ENCODE peak calls at places on chromosomes 5 and 9, in ten cellular contexts. One of them, this sample, is unnamed.
A peak's percentile ranks its signal among the peaks of the same experiment; 100 is the strongest.

GRCh38 chr5:173919443-173919842 is 31.3 kb downstream of the CPEB4 start:
- DNase-seq in EH: peak; percentile 31
- DNase-seq in ELF-1: no peak
- DNase-seq in GDM1: no peak
- DNase-seq in HS-5: no peak
- DNase-seq in endothelial cell: no peak
- DNase-seq in stimulated activated CD8-positive, alpha-beta memory T cell treated with anti-CD3 and anti-CD28 coated beads, Interleukin-7, amount 100 ng/mL, for 1 hour: no peak
- DNase-seq in hepatic stellate cell: no peak
- DNase-seq in caudate nucleus: no peak
- DNase-seq in PC-9: peak; percentile 88
- DNase-seq in this sample: no peak

GRCh38 chr5:42989198-42989597 is 50.9 kb downstream of the ANXA2R start:
- DNase-seq in HS-5: no peak
- DNase-seq in GDM1: no peak
- DNase-seq in ELF-1: no peak
- DNase-seq in stimulated activated CD8-positive, alpha-beta memory T cell treated with anti-CD3 and anti-CD28 coated beads, Interleukin-7, amount 100 ng/mL, for 1 hour: no peak
- DNase-seq in caudate nucleus: no peak
- DNase-seq in EH: no peak
- DNase-seq in endothelial cell: no peak
- DNase-seq in PC-9: no peak
- DNase-seq in hepatic stellate cell: no peak
- DNase-seq in this sample: no peak

GRCh38 chr9:93261281-93261680 is 77.3 kb downstream of the WNK2 start:
- DNase-seq in endothelial cell: no peak
- DNase-seq in PC-9: no peak
- DNase-seq in GDM1: no peak
- DNase-seq in hepatic stellate cell: no peak
- DNase-seq in EH: no peak
- DNase-seq in stimulated activated CD8-positive, alpha-beta memory T cell treated with anti-CD3 and anti-CD28 coated beads, Interleukin-7, amount 100 ng/mL, for 1 hour: no peak
- DNase-seq in caudate nucleus: no peak
- DNase-seq in ELF-1: peak; percentile 41
- DNase-seq in HS-5: no peak
- DNase-seq in this sample: no peak

GRCh38 chr5:21661129-21661528 is 1192.0 kb downstream of the CDH12 start:
- DNase-seq in ELF-1: no peak
- DNase-seq in caudate nucleus: no peak
- DNase-seq in hepatic stellate cell: no peak
- DNase-seq in GDM1: no peak
- DNase-seq in PC-9: no peak
- DNase-seq in EH: no peak
- DNase-seq in endothelial cell: no peak
- DNase-seq in stimulated activated CD8-positive, alpha-beta memory T cell treated with anti-CD3 and anti-CD28 coated beads, Interleukin-7, amount 100 ng/mL, for 1 hour: no peak
- DNase-seq in HS-5: no peak
- DNase-seq in this sample: no peak

GRCh38 chr9:86324901-86325300 is 29.3 kb downstream of the TUT7 start:
- DNase-seq in ELF-1: no peak
- DNase-seq in PC-9: no peak
- DNase-seq in HS-5: no peak
- DNase-seq in caudate nucleus: no peak
- DNase-seq in GDM1: no peak
- DNase-seq in stimulated activated CD8-positive, alpha-beta memory T cell treated with anti-CD3 and anti-CD28 coated beads, Interleukin-7, amount 100 ng/mL, for 1 hour: no peak
- DNase-seq in EH: no peak
- DNase-seq in endothelial cell: no peak
- DNase-seq in hepatic stellate cell: no peak
- DNase-seq in this sample: no peak

GRCh38 chr9:132875159-132875558 is 2.9 kb downstream of the AK8 start:
- DNase-seq in EH: no peak
- DNase-seq in endothelial cell: no peak
- DNase-seq in caudate nucleus: no peak
- DNase-seq in PC-9: no peak
- DNase-seq in stimulated activated CD8-positive, alpha-beta memory T cell treated with anti-CD3 and anti-CD28 coated beads, Interleukin-7, amount 100 ng/mL, for 1 hour: no peak
- DNase-seq in HS-5: no peak
- DNase-seq in ELF-1: no peak
- DNase-seq in GDM1: no peak
- DNase-seq in hepatic stellate cell: no peak
- DNase-seq in this sample: no peak

GRCh38 chr9:93419023-93419422 is 32.5 kb upstream of the FAM120A start:
- DNase-seq in endothelial cell: no peak
- DNase-seq in EH: no peak
- DNase-seq in caudate nucleus: no peak
- DNase-seq in ELF-1: no peak
- DNase-seq in PC-9: no peak
- DNase-seq in GDM1: no peak
- DNase-seq in HS-5: no peak
- DNase-seq in hepatic stellate cell: no peak
- DNase-seq in stimulated activated CD8-positive, alpha-beta memory T cell treated with anti-CD3 and anti-CD28 coated beads, Interleukin-7, amount 100 ng/mL, for 1 hour: no peak
- DNase-seq in this sample: no peak

GRCh38 chr5:174623438-174624019 is 100.9 kb upstream of the MSX2 start:
- DNase-seq in GDM1: no peak
- DNase-seq in hepatic stellate cell: no peak
- DNase-seq in HS-5: no peak
- DNase-seq in ELF-1: no peak
- DNase-seq in PC-9: no peak
- DNase-seq in endothelial cell: no peak
- DNase-seq in caudate nucleus: no peak
- DNase-seq in stimulated activated CD8-positive, alpha-beta memory T cell treated with anti-CD3 and anti-CD28 coated beads, Interleukin-7, amount 100 ng/mL, for 1 hour: no peak
- DNase-seq in EH: no peak
- DNase-seq in this sample: no peak

GRCh38 chr5:23269981-23270380 is 237.4 kb upstream of the PRDM9 start:
- DNase-seq in PC-9: no peak
- DNase-seq in EH: no peak
- DNase-seq in ELF-1: no peak
- DNase-seq in caudate nucleus: no peak
- DNase-seq in stimulated activated CD8-positive, alpha-beta memory T cell treated with anti-CD3 and anti-CD28 coated beads, Interleukin-7, amount 100 ng/mL, for 1 hour: no peak
- DNase-seq in endothelial cell: no peak
- DNase-seq in HS-5: peak; percentile 30
- DNase-seq in hepatic stellate cell: no peak
- DNase-seq in GDM1: no peak
- DNase-seq in this sample: no peak

GRCh38 chr9:28774433-28775029 is 1201.2 kb upstream of the C9orf72 start:
- DNase-seq in stimulated activated CD8-positive, alpha-beta memory T cell treated with anti-CD3 and anti-CD28 coated beads, Interleukin-7, amount 100 ng/mL, for 1 hour: no peak
- DNase-seq in endothelial cell: no peak
- DNase-seq in GDM1: no peak
- DNase-seq in PC-9: no peak
- DNase-seq in caudate nucleus: no peak
- DNase-seq in hepatic stellate cell: peak; percentile 2
- DNase-seq in HS-5: peak; percentile 26
- DNase-seq in ELF-1: no peak
- DNase-seq in EH: no peak
- DNase-seq in this sample: no peak

GRCh38 chr5:88666761-88667186 is 216.2 kb downstream of the MEF2C start:
- DNase-seq in stimulated activated CD8-positive, alpha-beta memory T cell treated with anti-CD3 and anti-CD28 coated beads, Interleukin-7, amount 100 ng/mL, for 1 hour: no peak
- DNase-seq in ELF-1: peak; percentile 63
- DNase-seq in GDM1: no peak
- DNase-seq in EH: peak; percentile 23
- DNase-seq in hepatic stellate cell: no peak
- DNase-seq in HS-5: no peak
- DNase-seq in endothelial cell: no peak
- DNase-seq in PC-9: no peak
- DNase-seq in caudate nucleus: no peak
- DNase-seq in this sample: no peak

GRCh38 chr5:114561415-114561814 is 199.5 kb downstream of the KCNN2 start:
- DNase-seq in endothelial cell: no peak
- DNase-seq in EH: no peak
- DNase-seq in HS-5: no peak
- DNase-seq in stimulated activated CD8-positive, alpha-beta memory T cell treated with anti-CD3 and anti-CD28 coated beads, Interleukin-7, amount 100 ng/mL, for 1 hour: no peak
- DNase-seq in hepatic stellate cell: no peak
- DNase-seq in PC-9: no peak
- DNase-seq in GDM1: no peak
- DNase-seq in ELF-1: no peak
- DNase-seq in caudate nucleus: no peak
- DNase-seq in this sample: no peak

GRCh38 chr5:104706570-104706969 is 1144.0 kb upstream of the NUDT12 start:
- DNase-seq in endothelial cell: no peak
- DNase-seq in GDM1: no peak
- DNase-seq in caudate nucleus: no peak
- DNase-seq in PC-9: no peak
- DNase-seq in EH: no peak
- DNase-seq in HS-5: no peak
- DNase-seq in stimulated activated CD8-positive, alpha-beta memory T cell treated with anti-CD3 and anti-CD28 coated beads, Interleukin-7, amount 100 ng/mL, for 1 hour: no peak
- DNase-seq in hepatic stellate cell: no peak
- DNase-seq in ELF-1: no peak
- DNase-seq in this sample: no peak

GRCh38 chr9:91761362-91761761 is 188.7 kb downstream of the ROR2 start:
- DNase-seq in PC-9: no peak
- DNase-seq in GDM1: no peak
- DNase-seq in caudate nucleus: no peak
- DNase-seq in endothelial cell: no peak
- DNase-seq in EH: no peak
- DNase-seq in hepatic stellate cell: no peak
- DNase-seq in stimulated activated CD8-positive, alpha-beta memory T cell treated with anti-CD3 and anti-CD28 coated beads, Interleukin-7, amount 100 ng/mL, for 1 hour: no peak
- DNase-seq in ELF-1: no peak
- DNase-seq in HS-5: no peak
- DNase-seq in this sample: no peak

GRCh38 chr9:131423171-131423581 is 29.3 kb downstream of the PRRC2B start:
- DNase-seq in stimulated activated CD8-positive, alpha-beta memory T cell treated with anti-CD3 and anti-CD28 coated beads, Interleukin-7, amount 100 ng/mL, for 1 hour: no peak
- DNase-seq in PC-9: peak; percentile 53
- DNase-seq in GDM1: no peak
- DNase-seq in EH: peak; percentile 84
- DNase-seq in ELF-1: peak; percentile 84
- DNase-seq in hepatic stellate cell: peak; percentile 88
- DNase-seq in HS-5: peak; percentile 50
- DNase-seq in endothelial cell: peak; percentile 48
- DNase-seq in caudate nucleus: no peak
- DNase-seq in this sample: no peak

GRCh38 chr5:149860801-149861322 is 83.7 kb downstream of the PDE6A start:
- DNase-seq in ELF-1: peak; percentile 48
- DNase-seq in PC-9: no peak
- DNase-seq in EH: no peak
- DNase-seq in GDM1: no peak
- DNase-seq in endothelial cell: no peak
- DNase-seq in HS-5: no peak
- DNase-seq in hepatic stellate cell: no peak
- DNase-seq in stimulated activated CD8-positive, alpha-beta memory T cell treated with anti-CD3 and anti-CD28 coated beads, Interleukin-7, amount 100 ng/mL, for 1 hour: no peak
- DNase-seq in caudate nucleus: no peak
- DNase-seq in this sample: no peak

GRCh38 chr5:180495292-180495691 is 1.1 kb downstream of the CNOT6 start:
- DNase-seq in stimulated activated CD8-positive, alpha-beta memory T cell treated with anti-CD3 and anti-CD28 coated beads, Interleukin-7, amount 100 ng/mL, for 1 hour: no peak
- DNase-seq in EH: no peak
- DNase-seq in HS-5: no peak
- DNase-seq in GDM1: no peak
- DNase-seq in PC-9: no peak
- DNase-seq in ELF-1: no peak
- DNase-seq in hepatic stellate cell: peak; percentile 14
- DNase-seq in endothelial cell: no peak
- DNase-seq in caudate nucleus: no peak
- DNase-seq in this sample: no peak

GRCh38 chr9:33106827-33107621 is 30.6 kb upstream of the SMU1 start:
- DNase-seq in EH: peak; percentile 97
- DNase-seq in endothelial cell: no peak
- DNase-seq in ELF-1: peak; percentile 77
- DNase-seq in GDM1: no peak
- DNase-seq in PC-9: peak; percentile 81
- DNase-seq in hepatic stellate cell: peak; percentile 35
- DNase-seq in HS-5: no peak
- DNase-seq in stimulated activated CD8-positive, alpha-beta memory T cell treated with anti-CD3 and anti-CD28 coated beads, Interleukin-7, amount 100 ng/mL, for 1 hour: no peak
- DNase-seq in caudate nucleus: no peak
- DNase-seq in this sample: no peak

GRCh38 chr9:567746-568305 is 273.7 kb upstream of the DMRT1 start:
- DNase-seq in EH: no peak
- DNase-seq in stimulated activated CD8-positive, alpha-beta memory T cell treated with anti-CD3 and anti-CD28 coated beads, Interleukin-7, amount 100 ng/mL, for 1 hour: no peak
- DNase-seq in PC-9: no peak
- DNase-seq in hepatic stellate cell: no peak
- DNase-seq in endothelial cell: no peak
- DNase-seq in GDM1: no peak
- DNase-seq in HS-5: no peak
- DNase-seq in caudate nucleus: no peak
- DNase-seq in ELF-1: no peak
- DNase-seq in this sample: no peak

GRCh38 chr5:72510610-72511121 is 3.5 kb upstream of the ZNF366 start:
- DNase-seq in ELF-1: no peak
- DNase-seq in EH: peak; percentile 94
- DNase-seq in caudate nucleus: no peak
- DNase-seq in endothelial cell: no peak
- DNase-seq in PC-9: no peak
- DNase-seq in stimulated activated CD8-positive, alpha-beta memory T cell treated with anti-CD3 and anti-CD28 coated beads, Interleukin-7, amount 100 ng/mL, for 1 hour: no peak
- DNase-seq in GDM1: no peak
- DNase-seq in HS-5: peak; percentile 38
- DNase-seq in hepatic stellate cell: peak; percentile 18
- DNase-seq in this sample: no peak

GRCh38 chr9:110135858-110136257 is 72.1 kb downstream of the C9orf152 start:
- DNase-seq in endothelial cell: no peak
- DNase-seq in HS-5: no peak
- DNase-seq in GDM1: no peak
- DNase-seq in ELF-1: no peak
- DNase-seq in PC-9: no peak
- DNase-seq in hepatic stellate cell: no peak
- DNase-seq in stimulated activated CD8-positive, alpha-beta memory T cell treated with anti-CD3 and anti-CD28 coated beads, Interleukin-7, amount 100 ng/mL, for 1 hour: no peak
- DNase-seq in caudate nucleus: no peak
- DNase-seq in EH: peak; percentile 41
- DNase-seq in this sample: no peak

GRCh38 chr5:136802382-136802781 is 437.0 kb upstream of the TRPC7 start:
- DNase-seq in caudate nucleus: no peak
- DNase-seq in PC-9: no peak
- DNase-seq in GDM1: no peak
- DNase-seq in HS-5: no peak
- DNase-seq in endothelial cell: peak; percentile 14
- DNase-seq in ELF-1: no peak
- DNase-seq in stimulated activated CD8-positive, alpha-beta memory T cell treated with anti-CD3 and anti-CD28 coated beads, Interleukin-7, amount 100 ng/mL, for 1 hour: no peak
- DNase-seq in hepatic stellate cell: no peak
- DNase-seq in EH: peak; percentile 54
- DNase-seq in this sample: no peak

GRCh38 chr5:14326035-14326909 is 183.1 kb downstream of the TRIO start:
- DNase-seq in endothelial cell: peak; percentile 10
- DNase-seq in GDM1: no peak
- DNase-seq in EH: no peak
- DNase-seq in caudate nucleus: no peak
- DNase-seq in stimulated activated CD8-positive, alpha-beta memory T cell treated with anti-CD3 and anti-CD28 coated beads, Interleukin-7, amount 100 ng/mL, for 1 hour: no peak
- DNase-seq in PC-9: no peak
- DNase-seq in ELF-1: peak; percentile 41
- DNase-seq in HS-5: no peak
- DNase-seq in hepatic stellate cell: no peak
- DNase-seq in this sample: no peak

GRCh38 chr9:116495725-116496124 is 191.4 kb upstream of the TRIM32 start:
- DNase-seq in ELF-1: no peak
- DNase-seq in stimulated activated CD8-positive, alpha-beta memory T cell treated with anti-CD3 and anti-CD28 coated beads, Interleukin-7, amount 100 ng/mL, for 1 hour: no peak
- DNase-seq in PC-9: no peak
- DNase-seq in GDM1: no peak
- DNase-seq in endothelial cell: no peak
- DNase-seq in caudate nucleus: no peak
- DNase-seq in hepatic stellate cell: no peak
- DNase-seq in EH: no peak
- DNase-seq in HS-5: no peak
- DNase-seq in this sample: no peak

GRCh38 chr9:18396102-18396728 is 77.7 kb upstream of the ADAMTSL1 start:
- DNase-seq in caudate nucleus: no peak
- DNase-seq in EH: peak; percentile 46
- DNase-seq in ELF-1: no peak
- DNase-seq in HS-5: no peak
- DNase-seq in stimulated activated CD8-positive, alpha-beta memory T cell treated with anti-CD3 and anti-CD28 coated beads, Interleukin-7, amount 100 ng/mL, for 1 hour: no peak
- DNase-seq in PC-9: no peak
- DNase-seq in GDM1: no peak
- DNase-seq in hepatic stellate cell: no peak
- DNase-seq in endothelial cell: no peak
- DNase-seq in this sample: no peak

GRCh38 chr5:84088996-84089395 is 295.7 kb downstream of the EDIL3 start:
- DNase-seq in endothelial cell: no peak
- DNase-seq in ELF-1: no peak
- DNase-seq in EH: peak; percentile 10
- DNase-seq in HS-5: no peak
- DNase-seq in hepatic stellate cell: peak; percentile 3
- DNase-seq in stimulated activated CD8-positive, alpha-beta memory T cell treated with anti-CD3 and anti-CD28 coated beads, Interleukin-7, amount 100 ng/mL, for 1 hour: no peak
- DNase-seq in caudate nucleus: no peak
- DNase-seq in GDM1: peak; percentile 50
- DNase-seq in PC-9: no peak
- DNase-seq in this sample: no peak

GRCh38 chr9:138060365-138060764 is 182.8 kb downstream of the CACNA1B start:
- DNase-seq in PC-9: no peak
- DNase-seq in EH: no peak
- DNase-seq in GDM1: no peak
- DNase-seq in stimulated activated CD8-positive, alpha-beta memory T cell treated with anti-CD3 and anti-CD28 coated beads, Interleukin-7, amount 100 ng/mL, for 1 hour: no peak
- DNase-seq in HS-5: no peak
- DNase-seq in ELF-1: no peak
- DNase-seq in endothelial cell: no peak
- DNase-seq in hepatic stellate cell: no peak
- DNase-seq in caudate nucleus: no peak
- DNase-seq in this sample: no peak

GRCh38 chr9:131657890-131658752 is 81.8 kb downstream of the RAPGEF1 start:
- DNase-seq in ELF-1: no peak
- DNase-seq in caudate nucleus: no peak
- DNase-seq in endothelial cell: no peak
- DNase-seq in GDM1: no peak
- DNase-seq in HS-5: peak; percentile 82
- DNase-seq in PC-9: peak; percentile 96
- DNase-seq in hepatic stellate cell: peak; percentile 72
- DNase-seq in stimulated activated CD8-positive, alpha-beta memory T cell treated with anti-CD3 and anti-CD28 coated beads, Interleukin-7, amount 100 ng/mL, for 1 hour: no peak
- DNase-seq in EH: peak; percentile 92
- DNase-seq in this sample: no peak